ENCODE peak calls at places on chromosomes 12 and 14, in ten cellular contexts. One of them, this sample, is unnamed.

GRCh38 chr12:64522316-64522715 is 70.4 kb downstream of the TBK1 start:
- DNase-seq in SK-N-MC: no peak
- DNase-seq in lower lobe of right lung: no peak
- DNase-seq in colonic mucosa: no peak
- DNase-seq in fibroblast of lung: peak; percentile 56
- DNase-seq in suprapubic skin: no peak
- DNase-seq in tibial artery: no peak
- DNase-seq in upper lobe of right lung: no peak
- DNase-seq in mesenchymal stem cell: peak; percentile 30
- DNase-seq in psoas muscle: no peak
- DNase-seq in this sample: no peak

GRCh38 chr12:76329163-76329562 is 19.1 kb downstream of the BBS10 start:
- DNase-seq in SK-N-MC: no peak
- DNase-seq in lower lobe of right lung: no peak
- DNase-seq in colonic mucosa: no peak
- DNase-seq in fibroblast of lung: peak; percentile 96
- DNase-seq in suprapubic skin: no peak
- DNase-seq in tibial artery: no peak
- DNase-seq in upper lobe of right lung: no peak
- DNase-seq in mesenchymal stem cell: peak; percentile 65
- DNase-seq in psoas muscle: no peak
- DNase-seq in this sample: no peak

GRCh38 chr14:23695220-23695999 is 59.2 kb downstream of the DHRS2 start:
- DNase-seq in SK-N-MC: no peak
- DNase-seq in lower lobe of right lung: no peak
- DNase-seq in colonic mucosa: no peak
- DNase-seq in fibroblast of lung: no peak
- DNase-seq in suprapubic skin: no peak
- DNase-seq in tibial artery: no peak
- DNase-seq in upper lobe of right lung: no peak
- DNase-seq in mesenchymal stem cell: no peak
- DNase-seq in psoas muscle: no peak
- DNase-seq in this sample: no peak

GRCh38 chr12:50086148-50086547 is 1.0 kb downstream of the SMARCD1 start:
- DNase-seq in SK-N-MC: no peak
- DNase-seq in lower lobe of right lung: no peak
- DNase-seq in colonic mucosa: no peak
- DNase-seq in fibroblast of lung: no peak
- DNase-seq in suprapubic skin: no peak
- DNase-seq in tibial artery: no peak
- DNase-seq in upper lobe of right lung: no peak
- DNase-seq in mesenchymal stem cell: no peak
- DNase-seq in psoas muscle: no peak
- DNase-seq in this sample: no peak

GRCh38 chr14:61470261-61470953 is 149.0 kb downstream of the PRKCH start:
- DNase-seq in SK-N-MC: peak; percentile 77
- DNase-seq in lower lobe of right lung: no peak
- DNase-seq in colonic mucosa: peak; percentile 17
- DNase-seq in fibroblast of lung: peak; percentile 97
- DNase-seq in suprapubic skin: no peak
- DNase-seq in tibial artery: no peak
- DNase-seq in upper lobe of right lung: no peak
- DNase-seq in mesenchymal stem cell: peak; percentile 81
- DNase-seq in psoas muscle: no peak
- DNase-seq in this sample: no peak

GRCh38 chr12:77795699-77796098 is 35.0 kb upstream of the NAV3 start:
- DNase-seq in SK-N-MC: no peak
- DNase-seq in lower lobe of right lung: no peak
- DNase-seq in colonic mucosa: no peak
- DNase-seq in fibroblast of lung: peak; percentile 45
- DNase-seq in suprapubic skin: no peak
- DNase-seq in tibial artery: no peak
- DNase-seq in upper lobe of right lung: no peak
- DNase-seq in mesenchymal stem cell: peak; percentile 20
- DNase-seq in psoas muscle: no peak
- DNase-seq in this sample: no peak

GRCh38 chr14:80356413-80356812 is 145.1 kb upstream of the DIO2 start:
- DNase-seq in SK-N-MC: no peak
- DNase-seq in lower lobe of right lung: no peak
- DNase-seq in colonic mucosa: no peak
- DNase-seq in fibroblast of lung: peak; percentile 24
- DNase-seq in suprapubic skin: no peak
- DNase-seq in tibial artery: no peak
- DNase-seq in upper lobe of right lung: no peak
- DNase-seq in mesenchymal stem cell: peak; percentile 6
- DNase-seq in psoas muscle: no peak
- DNase-seq in this sample: no peak

GRCh38 chr14:63045612-63046320 is 508 bp upstream of the KCNH5 start:
- DNase-seq in SK-N-MC: no peak
- DNase-seq in lower lobe of right lung: peak; percentile 41
- DNase-seq in colonic mucosa: no peak
- DNase-seq in fibroblast of lung: peak; percentile 61
- DNase-seq in suprapubic skin: no peak
- DNase-seq in tibial artery: no peak
- DNase-seq in upper lobe of right lung: peak; percentile 65
- DNase-seq in mesenchymal stem cell: peak; percentile 33
- DNase-seq in psoas muscle: peak; percentile 43
- DNase-seq in this sample: no peak

GRCh38 chr12:16939871-16940306 is 333.9 kb upstream of the LMO3 start:
- DNase-seq in SK-N-MC: peak; percentile 66
- DNase-seq in lower lobe of right lung: peak; percentile 50
- DNase-seq in colonic mucosa: peak; percentile 62
- DNase-seq in fibroblast of lung: peak; percentile 76
- DNase-seq in suprapubic skin: no peak
- DNase-seq in tibial artery: no peak
- DNase-seq in upper lobe of right lung: peak; percentile 59
- DNase-seq in mesenchymal stem cell: peak; percentile 32
- DNase-seq in psoas muscle: no peak
- DNase-seq in this sample: no peak

GRCh38 chr12:67590122-67590795 is 58.3 kb upstream of the DYRK2 start:
- DNase-seq in SK-N-MC: peak; percentile 52
- DNase-seq in lower lobe of right lung: no peak
- DNase-seq in colonic mucosa: no peak
- DNase-seq in fibroblast of lung: no peak
- DNase-seq in suprapubic skin: no peak
- DNase-seq in tibial artery: no peak
- DNase-seq in upper lobe of right lung: no peak
- DNase-seq in mesenchymal stem cell: no peak
- DNase-seq in psoas muscle: no peak
- DNase-seq in this sample: peak; percentile 51

GRCh38 chr12:128387811-128388422 is 120.9 kb downstream of the TMEM132C start:
- DNase-seq in SK-N-MC: no peak
- DNase-seq in lower lobe of right lung: peak; percentile 57
- DNase-seq in colonic mucosa: peak; percentile 46
- DNase-seq in fibroblast of lung: no peak
- DNase-seq in suprapubic skin: no peak
- DNase-seq in tibial artery: no peak
- DNase-seq in upper lobe of right lung: peak; percentile 68
- DNase-seq in mesenchymal stem cell: no peak
- DNase-seq in psoas muscle: peak; percentile 63
- DNase-seq in this sample: peak; percentile 3

GRCh38 chr14:104583424-104584114 is 4.0 kb downstream of the C14orf180 start:
- DNase-seq in SK-N-MC: no peak
- DNase-seq in lower lobe of right lung: no peak
- DNase-seq in colonic mucosa: no peak
- DNase-seq in fibroblast of lung: no peak
- DNase-seq in suprapubic skin: no peak
- DNase-seq in tibial artery: no peak
- DNase-seq in upper lobe of right lung: no peak
- DNase-seq in mesenchymal stem cell: no peak
- DNase-seq in psoas muscle: no peak
- DNase-seq in this sample: no peak

GRCh38 chr12:38912116-38912515 is 6.7 kb upstream of the CPNE8 start:
- DNase-seq in SK-N-MC: no peak
- DNase-seq in lower lobe of right lung: no peak
- DNase-seq in colonic mucosa: no peak
- DNase-seq in fibroblast of lung: no peak
- DNase-seq in suprapubic skin: no peak
- DNase-seq in tibial artery: no peak
- DNase-seq in upper lobe of right lung: no peak
- DNase-seq in mesenchymal stem cell: no peak
- DNase-seq in psoas muscle: no peak
- DNase-seq in this sample: no peak

GRCh38 chr12:95820096-95820703 is 29.6 kb upstream of the NTN4 start:
- DNase-seq in SK-N-MC: no peak
- DNase-seq in lower lobe of right lung: no peak
- DNase-seq in colonic mucosa: peak; percentile 66
- DNase-seq in fibroblast of lung: peak; percentile 46
- DNase-seq in suprapubic skin: no peak
- DNase-seq in tibial artery: no peak
- DNase-seq in upper lobe of right lung: no peak
- DNase-seq in mesenchymal stem cell: peak; percentile 64
- DNase-seq in psoas muscle: no peak
- DNase-seq in this sample: no peak

GRCh38 chr14:61538464-61539022 is 156.8 kb upstream of the HIF1A start:
- DNase-seq in SK-N-MC: no peak
- DNase-seq in lower lobe of right lung: no peak
- DNase-seq in colonic mucosa: no peak
- DNase-seq in fibroblast of lung: no peak
- DNase-seq in suprapubic skin: no peak
- DNase-seq in tibial artery: no peak
- DNase-seq in upper lobe of right lung: no peak
- DNase-seq in mesenchymal stem cell: no peak
- DNase-seq in psoas muscle: no peak
- DNase-seq in this sample: no peak

GRCh38 chr12:66062280-66062605 is 68.3 kb downstream of the LLPH start:
- DNase-seq in SK-N-MC: no peak
- DNase-seq in lower lobe of right lung: no peak
- DNase-seq in colonic mucosa: no peak
- DNase-seq in fibroblast of lung: no peak
- DNase-seq in suprapubic skin: no peak
- DNase-seq in tibial artery: no peak
- DNase-seq in upper lobe of right lung: no peak
- DNase-seq in mesenchymal stem cell: no peak
- DNase-seq in psoas muscle: no peak
- DNase-seq in this sample: no peak
- H3K4me3 ChIP-seq in SK-N-MC: peak overlapping the region; percentile 73
- H3K4me3 ChIP-seq in lower lobe of right lung: no peak overlapping the region
- H3K4me3 ChIP-seq in colonic mucosa: no peak overlapping the region
- H3K4me3 ChIP-seq in fibroblast of lung: no peak overlapping the region
- H3K4me3 ChIP-seq in suprapubic skin: no peak overlapping the region
- H3K4me3 ChIP-seq in tibial artery: no peak overlapping the region
- H3K4me3 ChIP-seq in upper lobe of right lung: no peak overlapping the region
- H3K4me3 ChIP-seq in mesenchymal stem cell: no peak overlapping the region
- H3K4me3 ChIP-seq in psoas muscle: no peak overlapping the region
- H3K4me3 ChIP-seq in this sample: no peak overlapping the region

GRCh38 chr12:71664411-71665108 is 459 bp downstream of the THAP2 start:
- DNase-seq in SK-N-MC: no peak
- DNase-seq in lower lobe of right lung: no peak
- DNase-seq in colonic mucosa: no peak
- DNase-seq in fibroblast of lung: peak; percentile 31
- DNase-seq in suprapubic skin: no peak
- DNase-seq in tibial artery: no peak
- DNase-seq in upper lobe of right lung: no peak
- DNase-seq in mesenchymal stem cell: no peak
- DNase-seq in psoas muscle: no peak
- DNase-seq in this sample: no peak

GRCh38 chr12:71665109-71665476 is 992 bp downstream of the THAP2 start:
- DNase-seq in SK-N-MC: no peak
- DNase-seq in lower lobe of right lung: no peak
- DNase-seq in colonic mucosa: no peak
- DNase-seq in fibroblast of lung: no peak
- DNase-seq in suprapubic skin: no peak
- DNase-seq in tibial artery: no peak
- DNase-seq in upper lobe of right lung: no peak
- DNase-seq in mesenchymal stem cell: no peak
- DNase-seq in psoas muscle: no peak
- DNase-seq in this sample: no peak

GRCh38 chr12:71662861-71663560 is 637 bp downstream of the ZFC3H1 start:
- DNase-seq in SK-N-MC: no peak
- DNase-seq in lower lobe of right lung: peak; percentile 77
- DNase-seq in colonic mucosa: peak; percentile 75
- DNase-seq in fibroblast of lung: peak; percentile 71
- DNase-seq in suprapubic skin: peak; percentile 82
- DNase-seq in tibial artery: peak; percentile 77
- DNase-seq in upper lobe of right lung: peak; percentile 84
- DNase-seq in mesenchymal stem cell: peak; percentile 88
- DNase-seq in psoas muscle: peak; percentile 82
- DNase-seq in this sample: peak; percentile 61

GRCh38 chr12:71661977-71662522 is 1.6 kb downstream of the ZFC3H1 start:
- DNase-seq in SK-N-MC: no peak
- DNase-seq in lower lobe of right lung: no peak
- DNase-seq in colonic mucosa: no peak
- DNase-seq in fibroblast of lung: peak; percentile 77
- DNase-seq in suprapubic skin: no peak
- DNase-seq in tibial artery: no peak
- DNase-seq in upper lobe of right lung: no peak
- DNase-seq in mesenchymal stem cell: peak; percentile 52
- DNase-seq in psoas muscle: no peak
- DNase-seq in this sample: no peak

GRCh38 chr12:71663561-71664410 is at the start of the genes THAP2 and ZFC3H1:
- DNase-seq in SK-N-MC: peak; percentile 97
- DNase-seq in lower lobe of right lung: peak; percentile 94
- DNase-seq in colonic mucosa: peak; percentile 97
- DNase-seq in fibroblast of lung: peak; percentile 99
- DNase-seq in suprapubic skin: peak; percentile 95
- DNase-seq in tibial artery: peak; percentile 97
- DNase-seq in upper lobe of right lung: peak; percentile 94
- DNase-seq in mesenchymal stem cell: peak; percentile 100
- DNase-seq in psoas muscle: peak; percentile 95
- DNase-seq in this sample: peak; percentile 85
- H3K27ac ChIP-seq in SK-N-MC: peak within 1 kb of the TSS; percentile 96
- H3K27ac ChIP-seq in lower lobe of right lung: peak within 1 kb of the TSS; percentile 97
- H3K27ac ChIP-seq in colonic mucosa: peak within 1 kb of the TSS; percentile 100
- H3K27ac ChIP-seq in fibroblast of lung: peak within 1 kb of the TSS; percentile 96
- H3K27ac ChIP-seq in suprapubic skin: peak within 1 kb of the TSS; percentile 98
- H3K27ac ChIP-seq in tibial artery: peak within 1 kb of the TSS; percentile 97
- H3K27ac ChIP-seq in upper lobe of right lung: peak within 1 kb of the TSS; percentile 96
- H3K27ac ChIP-seq in mesenchymal stem cell: peak within 1 kb of the TSS; percentile 99
- H3K27ac ChIP-seq in psoas muscle: peak within 1 kb of the TSS; percentile 97
- H3K27ac ChIP-seq in this sample: peak within 1 kb of the TSS; percentile 99

DNA sequence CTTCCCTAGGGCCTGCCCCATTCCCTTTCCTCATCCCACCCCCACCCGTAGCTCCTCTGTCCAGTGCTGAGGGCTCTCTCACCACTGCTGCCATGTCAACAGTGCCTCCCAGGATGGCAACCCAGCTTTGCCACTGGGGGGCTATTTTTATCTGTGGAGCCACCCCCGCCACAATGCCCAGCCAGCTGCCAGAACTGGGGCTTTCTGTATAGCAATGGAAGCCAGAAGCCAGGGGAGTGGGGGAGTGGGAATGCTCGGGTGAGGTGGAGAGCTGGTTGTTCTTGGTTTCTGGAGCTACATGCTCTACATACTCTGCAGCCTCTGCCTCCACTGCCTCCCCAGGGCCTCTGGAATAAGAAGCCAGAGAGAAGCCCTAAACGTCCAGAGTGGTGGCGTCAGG is 8.9 kb downstream of the PDE1B start:
- DNase-seq in SK-N-MC: no peak
- DNase-seq in lower lobe of right lung: no peak
- DNase-seq in colonic mucosa: no peak
- DNase-seq in fibroblast of lung: no peak
- DNase-seq in suprapubic skin: no peak
- DNase-seq in tibial artery: no peak
- DNase-seq in upper lobe of right lung: no peak
- DNase-seq in mesenchymal stem cell: no peak
- DNase-seq in psoas muscle: no peak
- DNase-seq in this sample: no peak
- H3K4me3 ChIP-seq in SK-N-MC: no peak overlapping the region
- H3K4me3 ChIP-seq in lower lobe of right lung: no peak overlapping the region
- H3K4me3 ChIP-seq in colonic mucosa: no peak overlapping the region
- H3K4me3 ChIP-seq in fibroblast of lung: no peak overlapping the region
- H3K4me3 ChIP-seq in suprapubic skin: no peak overlapping the region
- H3K4me3 ChIP-seq in tibial artery: no peak overlapping the region
- H3K4me3 ChIP-seq in upper lobe of right lung: no peak overlapping the region
- H3K4me3 ChIP-seq in mesenchymal stem cell: no peak overlapping the region
- H3K4me3 ChIP-seq in psoas muscle: no peak overlapping the region
- H3K4me3 ChIP-seq in this sample: no peak overlapping the region

GRCh38 chr14:22560638-22561365 is 28.2 kb downstream of the DAD1 start:
- DNase-seq in SK-N-MC: peak; percentile 74
- DNase-seq in lower lobe of right lung: no peak
- DNase-seq in colonic mucosa: peak; percentile 40
- DNase-seq in fibroblast of lung: no peak
- DNase-seq in suprapubic skin: no peak
- DNase-seq in tibial artery: no peak
- DNase-seq in upper lobe of right lung: no peak
- DNase-seq in mesenchymal stem cell: no peak
- DNase-seq in psoas muscle: no peak
- DNase-seq in this sample: no peak
- H3K27ac ChIP-seq in SK-N-MC: peak overlapping the region; percentile 30
- H3K27ac ChIP-seq in lower lobe of right lung: peak overlapping the region; percentile 82
- H3K27ac ChIP-seq in colonic mucosa: peak overlapping the region; percentile 68
- H3K27ac ChIP-seq in fibroblast of lung: no peak overlapping the region
- H3K27ac ChIP-seq in suprapubic skin: no peak overlapping the region
- H3K27ac ChIP-seq in tibial artery: no peak overlapping the region
- H3K27ac ChIP-seq in upper lobe of right lung: peak overlapping the region; percentile 36
- H3K27ac ChIP-seq in mesenchymal stem cell: no peak overlapping the region
- H3K27ac ChIP-seq in psoas muscle: no peak overlapping the region
- H3K27ac ChIP-seq in this sample: no peak overlapping the region

This sample was measured in CD8-positive, alpha-beta memory T cell.